ENCODE peak calls at places on chromosome 1, in four cellular contexts. O is activated CD4-positive, alpha-beta T cell treated with anti-CD3 and anti-CD28 coated beads, Interleukin-2, amount 10 ng/mL, durations not matched to agents 7 days and 5 days; C is A172; X is WTC11. F is an unnamed sample.

GRCh38 chr1:117173006-117173405 is 37.7 kb downstream of the VTCN1 start:
- DNase-seq in C (no peak), X (no peak), O (no peak), F (no peak)

GRCh38 chr1:217881607-217882332 is 250.6 kb downstream of the SPATA17 start:
- DNase-seq in O (no peak), X (no peak), C (peak), F (no peak)

GRCh38 chr1:5424802-5425201 is 567.4 kb downstream of the NPHP4 start:
- DNase-seq in X (no peak), C (no peak), O (no peak), F (no peak)

GRCh38 chr1:41333146-41333784 is 28.0 kb upstream of the FOXO6 start:
- DNase-seq in O (no peak), X (no peak), C (peak), F (no peak)

GRCh38 chr1:168121314-168122029 is 15.3 kb downstream of the GPR161 start:
- DNase-seq in C (no peak), X (no peak), O (no peak), F (no peak)

GRCh38 chr1:230509281-230509977 is 83.3 kb upstream of the PGBD5 start:
- DNase-seq in O (no peak), C (peak), X (no peak), F (no peak)

GRCh38 chr1:110875216-110875731 is 2.3 kb downstream of the CD53 start:
- DNase-seq in X (no peak), C (no peak), O (peak), F (no peak)

GRCh38 chr1:201599548-201599947 is 60.6 kb downstream of the NAV1 start:
- DNase-seq in O (no peak), C (no peak), X (no peak), F (no peak)

GRCh38 chr1:201870397-201870796 is 18.3 kb upstream of the SHISA4 start:
- DNase-seq in X (no peak), O (no peak), C (no peak), F (no peak)

GRCh38 chr1:207003216-207003615 is 29.3 kb downstream of the C1orf116 start:
- DNase-seq in O (no peak), C (no peak), X (peak), F (no peak)

GRCh38 chr1:175824079-175824478 is 80.7 kb upstream of the TNR start:
- DNase-seq in X (peak), O (peak), C (no peak), F (peak)

GRCh38 chr1:58739851-58740466 is 40.1 kb upstream of the MYSM1 start:
- DNase-seq in X (no peak), C (peak), O (peak), F (no peak)

GRCh38 chr1:220952941-220953340 is 73.7 kb downstream of the HLX start:
- DNase-seq in X (no peak), O (no peak), C (no peak), F (no peak)

GRCh38 chr1:63731117-63732043 is 42.4 kb upstream of the ROR1 start:
- DNase-seq in X (no peak), C (peak), O (no peak), F (no peak)

GRCh38 chr1:10646347-10646861 is 150.0 kb downstream of the CASZ1 start:
- DNase-seq in X (no peak), O (no peak), C (peak), F (no peak)

GRCh38 chr1:193156117-193156825 is 30.1 kb downstream of the B3GALT2 start:
- DNase-seq in O (no peak), X (no peak), C (no peak), F (no peak)

GRCh38 chr1:12487520-12487919 is 130.5 kb downstream of the DHRS3 start:
- DNase-seq in O (no peak), X (no peak), C (no peak), F (no peak)

F was measured in glutamatergic neuron.